ENCODE peak calls at places on chromosome 22, in seven cellular contexts. One of them, this sample, is unnamed.

GRCh38 chr22:28497188-28497587 is 182.5 kb downstream of the TTC28 start:
- DNase-seq in fibroblast of lung: peak; percentile 12
- DNase-seq in uterus: no peak
- DNase-seq in hippocampal formation: no peak
- DNase-seq in stimulated activated CD4-positive, alpha-beta T cell treated with anti-CD3 and anti-CD28 coated beads, Interleukin-1b, Interleukin-23, amount 100 ng/mL, for 24 hours: no peak
- DNase-seq in activated B cell treated with CpG ODN at 0.5 μM for 24 hours: no peak
- DNase-seq in sciatic nerve: no peak
- DNase-seq in this sample: no peak

GRCh38 chr22:46193898-46194310 is 43.6 kb downstream of the PPARA start:
- DNase-seq in hippocampal formation: no peak
- DNase-seq in sciatic nerve: no peak
- DNase-seq in stimulated activated CD4-positive, alpha-beta T cell treated with anti-CD3 and anti-CD28 coated beads, Interleukin-1b, Interleukin-23, amount 100 ng/mL, for 24 hours: no peak
- DNase-seq in activated B cell treated with CpG ODN at 0.5 μM for 24 hours: no peak
- DNase-seq in uterus: no peak
- DNase-seq in fibroblast of lung: no peak
- DNase-seq in this sample: no peak

GRCh38 chr22:50059185-50059880 is 1.2 kb upstream of the TTLL8 start:
- DNase-seq in stimulated activated CD4-positive, alpha-beta T cell treated with anti-CD3 and anti-CD28 coated beads, Interleukin-1b, Interleukin-23, amount 100 ng/mL, for 24 hours: no peak
- DNase-seq in uterus: peak; percentile 37
- DNase-seq in sciatic nerve: no peak
- DNase-seq in activated B cell treated with CpG ODN at 0.5 μM for 24 hours: no peak
- DNase-seq in hippocampal formation: no peak
- DNase-seq in fibroblast of lung: peak; percentile 58
- DNase-seq in this sample: no peak

GRCh38 chr22:38413085-38414008 is 41.7 kb downstream of the KCNJ4 start:
- DNase-seq in hippocampal formation: no peak
- DNase-seq in stimulated activated CD4-positive, alpha-beta T cell treated with anti-CD3 and anti-CD28 coated beads, Interleukin-1b, Interleukin-23, amount 100 ng/mL, for 24 hours: no peak
- DNase-seq in uterus: peak; percentile 20
- DNase-seq in activated B cell treated with CpG ODN at 0.5 μM for 24 hours: peak; percentile 11
- DNase-seq in fibroblast of lung: no peak
- DNase-seq in sciatic nerve: peak; percentile 40
- DNase-seq in this sample: no peak

GRCh38 chr22:22242488-22242887 is 2.1 kb upstream of the VPREB1 start:
- DNase-seq in sciatic nerve: no peak
- DNase-seq in hippocampal formation: no peak
- DNase-seq in stimulated activated CD4-positive, alpha-beta T cell treated with anti-CD3 and anti-CD28 coated beads, Interleukin-1b, Interleukin-23, amount 100 ng/mL, for 24 hours: no peak
- DNase-seq in activated B cell treated with CpG ODN at 0.5 μM for 24 hours: no peak
- DNase-seq in uterus: no peak
- DNase-seq in fibroblast of lung: no peak
- DNase-seq in this sample: no peak

GRCh38 chr22:50169181-50169759 is 1.3 kb upstream of the PANX2 start:
- DNase-seq in stimulated activated CD4-positive, alpha-beta T cell treated with anti-CD3 and anti-CD28 coated beads, Interleukin-1b, Interleukin-23, amount 100 ng/mL, for 24 hours: no peak
- DNase-seq in activated B cell treated with CpG ODN at 0.5 μM for 24 hours: no peak
- DNase-seq in sciatic nerve: no peak
- DNase-seq in uterus: no peak
- DNase-seq in fibroblast of lung: no peak
- DNase-seq in hippocampal formation: no peak
- DNase-seq in this sample: no peak

GRCh38 chr22:21832291-21833290 is 34.9 kb downstream of the MAPK1 start:
- DNase-seq in activated B cell treated with CpG ODN at 0.5 μM for 24 hours: no peak
- DNase-seq in uterus: no peak
- DNase-seq in hippocampal formation: no peak
- DNase-seq in stimulated activated CD4-positive, alpha-beta T cell treated with anti-CD3 and anti-CD28 coated beads, Interleukin-1b, Interleukin-23, amount 100 ng/mL, for 24 hours: no peak
- DNase-seq in sciatic nerve: no peak
- DNase-seq in fibroblast of lung: no peak
- DNase-seq in this sample: no peak

GRCh38 chr22:22882033-22882717 is 5.4 kb upstream of the IGLL5 start:
- DNase-seq in stimulated activated CD4-positive, alpha-beta T cell treated with anti-CD3 and anti-CD28 coated beads, Interleukin-1b, Interleukin-23, amount 100 ng/mL, for 24 hours: no peak
- DNase-seq in activated B cell treated with CpG ODN at 0.5 μM for 24 hours: no peak
- DNase-seq in uterus: no peak
- DNase-seq in fibroblast of lung: no peak
- DNase-seq in hippocampal formation: no peak
- DNase-seq in sciatic nerve: no peak
- DNase-seq in this sample: no peak

GRCh38 chr22:19873138-19873959 is 18.7 kb upstream of the GNB1L start:
- DNase-seq in fibroblast of lung: no peak
- DNase-seq in uterus: peak; percentile 11
- DNase-seq in sciatic nerve: peak; percentile 58
- DNase-seq in activated B cell treated with CpG ODN at 0.5 μM for 24 hours: no peak
- DNase-seq in hippocampal formation: no peak
- DNase-seq in stimulated activated CD4-positive, alpha-beta T cell treated with anti-CD3 and anti-CD28 coated beads, Interleukin-1b, Interleukin-23, amount 100 ng/mL, for 24 hours: no peak
- DNase-seq in this sample: no peak

GRCh38 chr22:17772249-17772962 is 1.9 kb downstream of the BID start:
- DNase-seq in uterus: no peak
- DNase-seq in activated B cell treated with CpG ODN at 0.5 μM for 24 hours: no peak
- DNase-seq in sciatic nerve: no peak
- DNase-seq in fibroblast of lung: no peak
- DNase-seq in stimulated activated CD4-positive, alpha-beta T cell treated with anti-CD3 and anti-CD28 coated beads, Interleukin-1b, Interleukin-23, amount 100 ng/mL, for 24 hours: no peak
- DNase-seq in hippocampal formation: no peak
- DNase-seq in this sample: no peak

GRCh38 chr22:38427940-38428339 is 27.1 kb downstream of the KCNJ4 start:
- DNase-seq in uterus: no peak
- DNase-seq in hippocampal formation: no peak
- DNase-seq in stimulated activated CD4-positive, alpha-beta T cell treated with anti-CD3 and anti-CD28 coated beads, Interleukin-1b, Interleukin-23, amount 100 ng/mL, for 24 hours: no peak
- DNase-seq in activated B cell treated with CpG ODN at 0.5 μM for 24 hours: no peak
- DNase-seq in sciatic nerve: no peak
- DNase-seq in fibroblast of lung: no peak
- DNase-seq in this sample: no peak

GRCh38 chr22:24244144-24244787 is 616 bp downstream of the GGT5 start:
- DNase-seq in uterus: peak; percentile 49
- DNase-seq in fibroblast of lung: peak; percentile 76
- DNase-seq in activated B cell treated with CpG ODN at 0.5 μM for 24 hours: no peak
- DNase-seq in sciatic nerve: no peak
- DNase-seq in stimulated activated CD4-positive, alpha-beta T cell treated with anti-CD3 and anti-CD28 coated beads, Interleukin-1b, Interleukin-23, amount 100 ng/mL, for 24 hours: no peak
- DNase-seq in hippocampal formation: no peak
- DNase-seq in this sample: no peak

GRCh38 chr22:30875481-30876215 is 92.9 kb downstream of the MORC2 start:
- DNase-seq in activated B cell treated with CpG ODN at 0.5 μM for 24 hours: no peak
- DNase-seq in sciatic nerve: peak; percentile 35
- DNase-seq in stimulated activated CD4-positive, alpha-beta T cell treated with anti-CD3 and anti-CD28 coated beads, Interleukin-1b, Interleukin-23, amount 100 ng/mL, for 24 hours: no peak
- DNase-seq in fibroblast of lung: no peak
- DNase-seq in hippocampal formation: peak; percentile 44
- DNase-seq in uterus: no peak
- DNase-seq in this sample: no peak

GRCh38 chr22:38730411-38730871 is 24.7 kb downstream of the GTPBP1 start:
- DNase-seq in fibroblast of lung: no peak
- DNase-seq in sciatic nerve: no peak
- DNase-seq in uterus: no peak
- DNase-seq in stimulated activated CD4-positive, alpha-beta T cell treated with anti-CD3 and anti-CD28 coated beads, Interleukin-1b, Interleukin-23, amount 100 ng/mL, for 24 hours: no peak
- DNase-seq in hippocampal formation: no peak
- DNase-seq in activated B cell treated with CpG ODN at 0.5 μM for 24 hours: no peak
- DNase-seq in this sample: no peak

GRCh38 chr22:27241430-27242110 is 560.0 kb downstream of the MN1 start:
- DNase-seq in hippocampal formation: peak; percentile 21
- DNase-seq in activated B cell treated with CpG ODN at 0.5 μM for 24 hours: no peak
- DNase-seq in uterus: no peak
- DNase-seq in fibroblast of lung: no peak
- DNase-seq in sciatic nerve: no peak
- DNase-seq in stimulated activated CD4-positive, alpha-beta T cell treated with anti-CD3 and anti-CD28 coated beads, Interleukin-1b, Interleukin-23, amount 100 ng/mL, for 24 hours: no peak
- DNase-seq in this sample: peak; percentile 79

GRCh38 chr22:37499006-37499707 is 13.0 kb upstream of the MFNG start:
- DNase-seq in uterus: no peak
- DNase-seq in activated B cell treated with CpG ODN at 0.5 μM for 24 hours: no peak
- DNase-seq in stimulated activated CD4-positive, alpha-beta T cell treated with anti-CD3 and anti-CD28 coated beads, Interleukin-1b, Interleukin-23, amount 100 ng/mL, for 24 hours: no peak
- DNase-seq in hippocampal formation: no peak
- DNase-seq in fibroblast of lung: peak; percentile 45
- DNase-seq in sciatic nerve: no peak
- DNase-seq in this sample: no peak

GRCh38 chr22:16789860-16790493 is 35.2 kb downstream of the XKR3 start:
- DNase-seq in fibroblast of lung: no peak
- DNase-seq in stimulated activated CD4-positive, alpha-beta T cell treated with anti-CD3 and anti-CD28 coated beads, Interleukin-1b, Interleukin-23, amount 100 ng/mL, for 24 hours: no peak
- DNase-seq in uterus: no peak
- DNase-seq in activated B cell treated with CpG ODN at 0.5 μM for 24 hours: no peak
- DNase-seq in hippocampal formation: no peak
- DNase-seq in sciatic nerve: no peak
- DNase-seq in this sample: no peak

GRCh38 chr22:20160041-20160440 is 9.2 kb upstream of the CCDC188 start:
- DNase-seq in hippocampal formation: no peak
- DNase-seq in activated B cell treated with CpG ODN at 0.5 μM for 24 hours: no peak
- DNase-seq in uterus: no peak
- DNase-seq in fibroblast of lung: no peak
- DNase-seq in sciatic nerve: no peak
- DNase-seq in stimulated activated CD4-positive, alpha-beta T cell treated with anti-CD3 and anti-CD28 coated beads, Interleukin-1b, Interleukin-23, amount 100 ng/mL, for 24 hours: no peak
- DNase-seq in this sample: no peak

This sample was measured in NCI-H1092.